ENCODE peak calls at places on chromosomes 13 and 19, in six cellular contexts. One of them, this sample, is unnamed. For H3K36me3 and H3K27me3, the result is how much of the 10 kb centered on the place peaks cover.

GRCh38 chr13:37074703-37075102 is 15.2 kb upstream of the SUPT20H start:
- DNase-seq in suprapubic skin: no peak
- DNase-seq in neural progenitor cell: peak
- DNase-seq in CD4-positive, CD25-positive, alpha-beta regulatory T cell: peak
- DNase-seq in endodermal cell: no peak
- DNase-seq in IMR-90: peak
- DNase-seq in this sample: no peak

GRCh38 chr13:110471156-110471832 is 90.2 kb downstream of the RAB20 start:
- DNase-seq in CD4-positive, CD25-positive, alpha-beta regulatory T cell: no peak
- DNase-seq in neural progenitor cell: no peak
- DNase-seq in endodermal cell: no peak
- DNase-seq in IMR-90: no peak
- DNase-seq in suprapubic skin: no peak
- DNase-seq in this sample: no peak

GRCh38 chr19:9309974-9310446 is 372 bp upstream of the ZNF699 start:
- DNase-seq in suprapubic skin: peak
- DNase-seq in neural progenitor cell: peak
- DNase-seq in CD4-positive, CD25-positive, alpha-beta regulatory T cell: no peak
- DNase-seq in IMR-90: peak
- DNase-seq in endodermal cell: peak
- DNase-seq in this sample: peak

GRCh38 chr19:8123683-8124082 is 25.7 kb downstream of the FBN3 start:
- DNase-seq in IMR-90: no peak
- DNase-seq in CD4-positive, CD25-positive, alpha-beta regulatory T cell: no peak
- DNase-seq in neural progenitor cell: no peak
- DNase-seq in endodermal cell: no peak
- DNase-seq in suprapubic skin: no peak
- DNase-seq in this sample: peak

GRCh38 chr13:98253526-98253925 is 76.5 kb upstream of the RNF113B start:
- DNase-seq in suprapubic skin: no peak
- DNase-seq in neural progenitor cell: no peak
- DNase-seq in CD4-positive, CD25-positive, alpha-beta regulatory T cell: no peak
- DNase-seq in endodermal cell: peak
- DNase-seq in IMR-90: no peak
- DNase-seq in this sample: no peak

GRCh38 chr13:110448230-110448629 is 113.3 kb downstream of the RAB20 start:
- DNase-seq in suprapubic skin: no peak
- DNase-seq in endodermal cell: no peak
- DNase-seq in CD4-positive, CD25-positive, alpha-beta regulatory T cell: no peak
- DNase-seq in neural progenitor cell: no peak
- DNase-seq in IMR-90: peak
- DNase-seq in this sample: no peak

GRCh38 chr13:36814465-36814864 is 4.6 kb upstream of the RFXAP start:
- DNase-seq in suprapubic skin: no peak
- DNase-seq in endodermal cell: no peak
- DNase-seq in neural progenitor cell: no peak
- DNase-seq in CD4-positive, CD25-positive, alpha-beta regulatory T cell: no peak
- DNase-seq in IMR-90: no peak
- DNase-seq in this sample: no peak

GRCh38 chr13:46121597-46122163 is 16.8 kb upstream of the CPB2 start:
- DNase-seq in neural progenitor cell: no peak
- DNase-seq in endodermal cell: no peak
- DNase-seq in CD4-positive, CD25-positive, alpha-beta regulatory T cell: no peak
- DNase-seq in suprapubic skin: no peak
- DNase-seq in IMR-90: no peak
- DNase-seq in this sample: no peak

GRCh38 chr13:113531041-113531873 is 40.7 kb upstream of the DCUN1D2 start:
- DNase-seq in CD4-positive, CD25-positive, alpha-beta regulatory T cell: no peak
- DNase-seq in neural progenitor cell: no peak
- DNase-seq in suprapubic skin: no peak
- DNase-seq in endodermal cell: no peak
- DNase-seq in IMR-90: no peak
- DNase-seq in this sample: peak

DNA sequence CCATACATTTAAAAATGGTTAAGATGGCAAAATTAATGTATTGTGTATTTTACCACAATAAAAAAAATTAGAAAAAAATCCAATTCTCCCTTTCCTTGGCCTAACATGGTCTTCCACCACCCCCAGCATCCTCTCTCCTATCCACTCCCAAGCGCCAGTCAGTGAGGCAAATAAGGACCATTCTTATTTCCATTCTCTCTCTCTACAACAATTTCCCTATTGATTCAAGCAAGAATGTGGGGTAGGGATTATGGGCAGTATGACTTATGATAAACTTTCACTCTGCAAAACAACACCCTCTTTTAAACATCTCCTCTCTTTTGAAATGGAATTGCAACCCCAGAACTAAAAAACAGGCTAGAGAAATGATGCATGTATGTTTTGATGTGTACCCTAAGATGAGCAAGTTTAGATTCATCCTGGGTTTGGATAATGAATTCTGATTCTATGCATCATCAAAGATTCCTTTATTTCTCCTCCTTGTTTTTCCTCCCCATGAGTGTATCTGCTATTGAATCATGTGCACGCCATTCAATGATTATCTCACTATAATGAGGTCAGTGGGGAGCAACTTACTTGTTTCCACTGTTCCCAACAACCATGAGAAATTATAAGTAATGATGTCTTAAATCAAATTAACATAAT is 3.5 kb downstream of the STARD13 start:
- DNase-seq in CD4-positive, CD25-positive, alpha-beta regulatory T cell: no peak
- DNase-seq in endodermal cell: no peak
- DNase-seq in suprapubic skin: no peak
- DNase-seq in IMR-90: peak
- DNase-seq in neural progenitor cell: no peak
- DNase-seq in this sample: no peak
- H3K4me3 ChIP-seq in CD4-positive, CD25-positive, alpha-beta regulatory T cell: no peak
- H3K4me3 ChIP-seq in endodermal cell: no peak
- H3K4me3 ChIP-seq in suprapubic skin: no peak
- H3K4me3 ChIP-seq in IMR-90: peak
- H3K4me3 ChIP-seq in neural progenitor cell: no peak
- H3K4me3 ChIP-seq in this sample: no peak

DNA sequence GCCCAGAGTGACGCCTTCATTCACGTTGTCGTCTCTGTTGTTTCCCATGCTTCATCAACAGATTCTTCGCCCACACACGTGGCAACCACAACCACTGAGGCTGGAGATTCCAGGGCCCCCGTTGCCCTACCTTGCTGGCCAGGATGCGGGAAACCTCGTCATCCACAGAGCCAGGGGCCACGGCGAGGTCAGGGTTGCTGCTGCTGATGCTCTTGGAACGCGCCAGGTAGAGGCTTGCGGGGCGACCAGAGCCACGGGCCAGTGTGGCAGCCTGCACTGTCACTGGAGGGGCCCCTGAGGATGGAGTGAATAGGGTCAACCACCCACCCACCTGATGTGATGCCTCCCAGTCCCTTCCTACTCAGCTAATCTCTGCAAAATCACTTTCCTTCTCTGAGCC is 6.3 kb upstream of the ANGPTL8 start:
- DNase-seq in CD4-positive, CD25-positive, alpha-beta regulatory T cell: no peak
- DNase-seq in suprapubic skin: no peak
- DNase-seq in neural progenitor cell: no peak
- DNase-seq in endodermal cell: no peak
- DNase-seq in IMR-90: no peak
- DNase-seq in this sample: no peak
- H3K36me3 ChIP-seq in CD4-positive, CD25-positive, alpha-beta regulatory T cell: under half
- H3K36me3 ChIP-seq in suprapubic skin: half or more
- H3K36me3 ChIP-seq in neural progenitor cell: under half
- H3K36me3 ChIP-seq in endodermal cell: under half
- H3K36me3 ChIP-seq in IMR-90: under half
- H3K36me3 ChIP-seq in this sample: under half

GRCh38 chr13:112209266-112209665 is 142.3 kb downstream of the SOX1 start:
- DNase-seq in IMR-90: no peak
- DNase-seq in endodermal cell: no peak
- DNase-seq in neural progenitor cell: no peak
- DNase-seq in suprapubic skin: no peak
- DNase-seq in CD4-positive, CD25-positive, alpha-beta regulatory T cell: no peak
- DNase-seq in this sample: no peak

GRCh38 chr13:112209731-112210130 is 142.8 kb downstream of the SOX1 start:
- DNase-seq in IMR-90: no peak
- DNase-seq in endodermal cell: no peak
- DNase-seq in CD4-positive, CD25-positive, alpha-beta regulatory T cell: no peak
- DNase-seq in neural progenitor cell: no peak
- DNase-seq in suprapubic skin: no peak
- DNase-seq in this sample: no peak

GRCh38 chr13:112208656-112209055 is 141.7 kb downstream of the SOX1 start:
- DNase-seq in endodermal cell: no peak
- DNase-seq in suprapubic skin: no peak
- DNase-seq in CD4-positive, CD25-positive, alpha-beta regulatory T cell: no peak
- DNase-seq in IMR-90: no peak
- DNase-seq in neural progenitor cell: no peak
- DNase-seq in this sample: no peak

GRCh38 chr13:112212533-112212932 is 145.6 kb downstream of the SOX1 start:
- DNase-seq in endodermal cell: no peak
- DNase-seq in IMR-90: no peak
- DNase-seq in suprapubic skin: no peak
- DNase-seq in CD4-positive, CD25-positive, alpha-beta regulatory T cell: no peak
- DNase-seq in neural progenitor cell: no peak
- DNase-seq in this sample: no peak

DNA sequence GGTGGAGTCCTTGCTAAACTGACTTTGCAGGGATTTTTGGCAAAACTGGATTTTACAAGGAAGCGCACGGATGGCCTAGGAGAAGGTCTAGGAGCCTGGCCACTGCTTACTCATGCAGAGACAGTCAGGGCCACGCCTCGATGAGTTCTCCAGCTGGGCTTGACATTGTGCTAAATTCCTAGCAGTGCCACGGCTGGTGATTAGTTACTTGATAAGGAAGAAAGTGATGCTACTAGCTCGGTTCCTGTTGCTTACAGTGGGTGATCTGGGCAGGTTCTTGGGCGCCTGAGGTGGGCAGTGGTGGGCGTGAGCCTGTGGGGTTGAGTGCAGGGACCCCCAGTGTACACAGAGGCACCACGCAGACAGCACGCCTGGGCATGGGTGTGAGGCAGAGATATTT is 143.5 kb downstream of the SOX1 start:
- DNase-seq in endodermal cell: peak
- DNase-seq in neural progenitor cell: peak
- DNase-seq in suprapubic skin: no peak
- DNase-seq in CD4-positive, CD25-positive, alpha-beta regulatory T cell: no peak
- DNase-seq in IMR-90: no peak
- DNase-seq in this sample: no peak
- H3K27me3 ChIP-seq in endodermal cell: under half
- H3K27me3 ChIP-seq in neural progenitor cell: under half
- H3K27me3 ChIP-seq in suprapubic skin: half or more
- H3K27me3 ChIP-seq in CD4-positive, CD25-positive, alpha-beta regulatory T cell: under half
- H3K27me3 ChIP-seq in IMR-90: under half
- H3K27me3 ChIP-seq in this sample: under half

DNA sequence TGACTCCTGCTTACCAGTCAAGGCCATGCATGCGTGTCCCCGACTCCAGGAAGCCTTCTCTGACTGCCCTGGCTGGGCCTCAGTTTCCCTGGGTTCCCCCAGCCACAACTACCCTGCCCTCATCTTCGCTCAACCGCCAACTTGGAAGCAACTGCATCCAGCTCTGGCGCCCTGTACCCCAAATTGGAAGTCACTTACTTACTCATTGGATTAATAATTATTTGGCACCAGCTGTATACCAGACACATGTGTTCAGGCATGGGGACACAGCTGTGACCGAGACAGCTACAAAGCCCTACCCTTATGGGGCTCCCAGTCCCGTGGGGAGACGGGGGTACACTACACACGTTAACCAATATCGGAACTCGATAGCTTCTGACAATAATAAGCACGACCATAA is 10.9 kb upstream of the SEMA6B start:
- DNase-seq in neural progenitor cell: no peak
- DNase-seq in suprapubic skin: no peak
- DNase-seq in endodermal cell: no peak
- DNase-seq in CD4-positive, CD25-positive, alpha-beta regulatory T cell: no peak
- DNase-seq in IMR-90: no peak
- DNase-seq in this sample: no peak
- H3K4me3 ChIP-seq in neural progenitor cell: no peak
- H3K4me3 ChIP-seq in suprapubic skin: no peak
- H3K4me3 ChIP-seq in endodermal cell: no peak
- H3K4me3 ChIP-seq in CD4-positive, CD25-positive, alpha-beta regulatory T cell: no peak
- H3K4me3 ChIP-seq in IMR-90: no peak
- H3K4me3 ChIP-seq in this sample: no peak

GRCh38 chr19:14156971-14157717 is 20.8 kb upstream of the ASF1B start:
- DNase-seq in neural progenitor cell: no peak
- DNase-seq in endodermal cell: no peak
- DNase-seq in IMR-90: no peak
- DNase-seq in CD4-positive, CD25-positive, alpha-beta regulatory T cell: no peak
- DNase-seq in suprapubic skin: no peak
- DNase-seq in this sample: peak
- H3K36me3 ChIP-seq in neural progenitor cell: under half
- H3K36me3 ChIP-seq in endodermal cell: under half
- H3K36me3 ChIP-seq in IMR-90: under half
- H3K36me3 ChIP-seq in CD4-positive, CD25-positive, alpha-beta regulatory T cell: under half
- H3K36me3 ChIP-seq in suprapubic skin: half or more
- H3K36me3 ChIP-seq in this sample: under half

DNA sequence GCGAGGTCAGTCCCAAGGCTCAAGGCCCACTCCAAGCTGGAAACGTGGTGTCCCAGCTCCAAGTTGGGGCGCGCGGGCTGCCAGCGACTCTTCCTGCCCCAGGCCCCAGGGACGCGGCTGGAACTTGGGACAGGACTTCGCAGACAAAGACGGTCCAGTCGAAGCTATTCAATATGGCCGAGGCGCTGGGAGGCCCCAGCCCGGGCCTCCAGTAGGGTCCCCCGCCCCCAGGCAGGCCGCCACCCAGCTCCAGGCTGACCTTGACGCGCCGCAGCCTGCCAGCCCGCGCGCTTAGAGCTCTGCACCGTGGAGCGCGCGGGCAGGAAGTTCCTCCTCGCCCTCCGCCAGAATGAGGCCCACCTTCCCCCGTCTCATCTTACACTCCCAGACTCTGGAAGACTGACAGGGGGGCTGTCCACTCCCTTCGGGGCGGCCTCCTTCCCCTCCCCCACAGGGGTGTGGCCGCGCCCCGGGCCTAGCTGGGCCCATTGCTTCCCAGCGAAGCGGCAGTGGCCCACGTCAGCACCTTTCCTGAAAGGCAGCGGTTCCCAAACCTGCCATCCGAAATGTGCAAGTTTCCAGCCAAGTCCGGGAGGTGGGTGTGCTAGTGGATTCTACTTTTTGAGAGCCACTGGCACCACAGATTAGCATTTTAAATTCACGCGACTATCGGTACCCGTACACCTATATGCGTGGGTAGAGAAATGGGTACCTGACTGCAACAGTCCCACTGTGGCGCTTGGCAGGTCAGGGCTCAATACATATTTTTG is at the start of gene CCDC8:
- DNase-seq in suprapubic skin: no peak
- DNase-seq in endodermal cell: peak
- DNase-seq in IMR-90: peak
- DNase-seq in CD4-positive, CD25-positive, alpha-beta regulatory T cell: no peak
- DNase-seq in neural progenitor cell: peak
- DNase-seq in this sample: peak
- H3K27me3 ChIP-seq in suprapubic skin: half or more
- H3K27me3 ChIP-seq in endodermal cell: under half
- H3K27me3 ChIP-seq in IMR-90: under half
- H3K27me3 ChIP-seq in CD4-positive, CD25-positive, alpha-beta regulatory T cell: under half
- H3K27me3 ChIP-seq in neural progenitor cell: under half
- H3K27me3 ChIP-seq in this sample: under half

GRCh38 chr19:2044709-2045500 is 6.1 kb downstream of the MKNK2 start:
- DNase-seq in endodermal cell: peak
- DNase-seq in neural progenitor cell: no peak
- DNase-seq in CD4-positive, CD25-positive, alpha-beta regulatory T cell: no peak
- DNase-seq in suprapubic skin: peak
- DNase-seq in IMR-90: no peak
- DNase-seq in this sample: peak
- H3K4me3 ChIP-seq in endodermal cell: no peak
- H3K4me3 ChIP-seq in neural progenitor cell: no peak
- H3K4me3 ChIP-seq in CD4-positive, CD25-positive, alpha-beta regulatory T cell: no peak
- H3K4me3 ChIP-seq in suprapubic skin: peak
- H3K4me3 ChIP-seq in IMR-90: no peak
- H3K4me3 ChIP-seq in this sample: no peak

GRCh38 chr19:17058236-17058635 is 17.0 kb downstream of the HAUS8 start:
- DNase-seq in IMR-90: peak
- DNase-seq in neural progenitor cell: no peak
- DNase-seq in suprapubic skin: no peak
- DNase-seq in endodermal cell: no peak
- DNase-seq in CD4-positive, CD25-positive, alpha-beta regulatory T cell: no peak
- DNase-seq in this sample: no peak
- H3K36me3 ChIP-seq in IMR-90: under half
- H3K36me3 ChIP-seq in neural progenitor cell: under half
- H3K36me3 ChIP-seq in suprapubic skin: under half
- H3K36me3 ChIP-seq in endodermal cell: half or more
- H3K36me3 ChIP-seq in CD4-positive, CD25-positive, alpha-beta regulatory T cell: half or more
- H3K36me3 ChIP-seq in this sample: under half